ENCODE peak calls at places on chromosomes 2 and 18, in eight cellular contexts. E, X, F, P, O, B, N and V are unnamed samples.

GRCh38 chr18:23066504-23067039 is 68.7 kb upstream of the CABLES1 start:
- DNase-seq in E (no peak), X (no peak), F (no peak), P (no peak), O (no peak), B (no peak), N (no peak), V (no peak)

GRCh38 chr2:240565267-240566202 is 2.7 kb upstream of the RNPEPL1 start:
- DNase-seq in E (peak; percentile 81), X (peak; percentile 36), F (peak; percentile 92), P (peak; percentile 73), O (no peak), B (peak; percentile 67), N (peak; percentile 88), V (no peak)

GRCh38 chr2:111032721-111033532 is 87.8 kb upstream of the BCL2L11 start:
- DNase-seq in E (no peak), X (no peak), F (no peak), P (peak; percentile 65), O (no peak), B (peak; percentile 8), N (peak; percentile 26), V (no peak)

GRCh38 chr2:233354971-233355574 is 779 bp downstream of the DGKD start:
- DNase-seq in E (no peak), X (peak; percentile 64), F (peak; percentile 21), P (peak; percentile 28), O (peak; percentile 15), B (peak; percentile 24), N (no peak), V (no peak)

GRCh38 chr2:3041246-3041645 is 336.4 kb downstream of the EIPR1 start:
- DNase-seq in E (no peak), X (no peak), F (no peak), P (no peak), O (no peak), B (no peak), N (peak; percentile 61), V (no peak)

GRCh38 chr2:68248361-68248760 is 4.0 kb downstream of the PPP3R1 start:
- DNase-seq in E (no peak), X (no peak), F (no peak), P (no peak), O (no peak), B (no peak), N (no peak), V (no peak)

GRCh38 chr2:224038049-224038829 is 847 bp downstream of the SERPINE2 start:
- DNase-seq in E (peak; percentile 58), X (no peak), F (peak; percentile 57), P (peak; percentile 66), O (peak; percentile 34), B (peak; percentile 40), N (no peak), V (no peak)

GRCh38 chr18:5444269-5444668 is 99.5 kb downstream of the EPB41L3 start:
- DNase-seq in E (no peak), X (no peak), F (no peak), P (peak; percentile 37), O (no peak), B (peak; percentile 8), N (no peak), V (no peak)

GRCh38 chr18:44733069-44733753 is 52.5 kb downstream of the SETBP1 start:
- DNase-seq in E (no peak), X (no peak), F (peak; percentile 87), P (peak; percentile 95), O (peak; percentile 78), B (peak; percentile 42), N (no peak), V (peak; percentile 76)

GRCh38 chr18:24878289-24878688 is 417.9 kb downstream of the HRH4 start:
- DNase-seq in E (no peak), X (peak; percentile 27), F (peak; percentile 74), P (peak; percentile 39), O (peak; percentile 80), B (peak; percentile 74), N (no peak), V (peak; percentile 37)

GRCh38 chr2:98663521-98664090 is 55.2 kb downstream of the UNC50 start:
- DNase-seq in E (no peak), X (no peak), F (no peak), P (no peak), O (no peak), B (no peak), N (no peak), V (no peak)

GRCh38 chr2:10868465-10869314 is 43.0 kb upstream of the KCNF1 start:
- DNase-seq in E (peak; percentile 79), X (peak; percentile 75), F (peak; percentile 83), P (peak; percentile 26), O (no peak), B (no peak), N (no peak), V (no peak)

GRCh38 chr2:110852541-110853263 is 120.3 kb downstream of the ACOXL start:
- DNase-seq in E (no peak), X (no peak), F (no peak), P (no peak), O (no peak), B (no peak), N (no peak), V (no peak)

GRCh38 chr18:75204262-75204977 is 4.5 kb downstream of the PTGR3 start:
- DNase-seq in E (peak; percentile 67), X (peak; percentile 61), F (peak; percentile 29), P (peak; percentile 25), O (peak; percentile 62), B (no peak), N (no peak), V (no peak)
- H3K4me3 ChIP-seq in E (peak overlapping the region; percentile 87), X (peak overlapping the region; percentile 48), F (peak overlapping the region; percentile 40), P (peak overlapping the region; percentile 41), O (peak overlapping the region; percentile 14), B (peak overlapping the region; percentile 38), N (peak overlapping the region; percentile 67), V (peak overlapping the region; percentile 55)

DNA sequence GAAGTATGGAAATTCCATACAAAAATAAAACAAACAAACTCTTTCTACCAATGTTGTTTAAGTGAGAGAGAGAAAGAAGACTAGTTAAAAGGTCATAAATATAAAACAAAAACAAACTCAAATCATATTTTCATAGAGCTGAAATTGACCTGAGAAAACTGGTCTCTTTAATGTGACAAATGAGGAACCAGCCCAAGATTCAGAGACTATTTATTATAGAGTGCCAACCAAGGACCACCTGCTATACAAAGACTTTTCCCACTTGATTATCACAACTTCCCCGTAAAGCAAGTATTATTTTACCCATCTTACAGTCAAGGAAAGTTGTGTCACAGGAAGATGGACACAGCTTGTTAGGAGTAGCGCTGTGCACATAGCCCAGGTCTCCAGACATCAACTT is 13.3 kb downstream of the ANKRD44 start:
- DNase-seq in E (no peak), X (no peak), F (no peak), P (no peak), O (no peak), B (no peak), N (no peak), V (no peak)
- H3K4me3 ChIP-seq in E (no peak overlapping the region), X (no peak overlapping the region), F (no peak overlapping the region), P (no peak overlapping the region), O (no peak overlapping the region), B (no peak overlapping the region), N (no peak overlapping the region), V (no peak overlapping the region)

DNA sequence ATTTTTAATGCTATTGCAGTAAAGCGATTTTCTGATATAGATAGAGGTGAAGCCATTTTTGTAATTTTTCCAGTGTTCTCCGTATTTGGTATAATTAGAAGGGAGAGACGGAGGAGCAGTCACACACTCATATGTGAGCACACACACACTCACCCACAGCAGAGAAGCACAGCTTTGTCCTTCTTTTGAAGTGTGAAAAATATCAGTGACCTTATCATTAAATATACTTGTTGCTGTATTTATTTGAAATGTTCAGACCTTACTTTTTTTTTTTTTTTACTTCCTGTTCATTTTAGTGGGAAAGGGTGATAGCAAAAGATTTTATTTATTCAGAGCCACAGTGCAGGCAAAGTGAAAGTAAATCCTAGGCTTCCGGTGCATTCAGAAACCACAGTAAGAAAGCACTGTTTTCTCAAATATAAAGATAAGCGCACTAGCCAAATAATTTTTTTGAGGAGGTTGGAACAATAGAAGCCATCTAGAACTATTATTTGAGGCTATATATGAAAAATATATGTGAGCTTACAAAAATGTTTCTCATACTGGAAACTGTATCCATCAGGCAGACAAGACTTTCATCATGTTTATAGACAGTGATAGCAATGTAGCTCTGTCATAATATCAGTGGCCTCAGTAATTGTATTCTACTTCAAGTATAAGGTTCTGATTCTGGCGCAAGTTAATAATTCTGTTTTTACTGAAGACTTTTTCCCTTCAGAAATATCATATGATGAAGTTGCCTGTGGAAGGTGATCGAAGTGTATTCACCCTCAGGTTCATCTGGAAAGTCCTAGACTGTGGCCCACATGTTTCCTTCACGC is 37.2 kb downstream of the TSHZ1 start:
- DNase-seq in E (no peak), X (no peak), F (peak; percentile 73), P (peak; percentile 29), O (peak; percentile 83), B (peak; percentile 67), N (no peak), V (peak; percentile 10)
- H3K4me3 ChIP-seq in E (peak overlapping the region; percentile 63), X (peak overlapping the region; percentile 56), F (no peak overlapping the region), P (peak overlapping the region; percentile 50), O (peak overlapping the region; percentile 55), B (peak overlapping the region; percentile 49), N (peak overlapping the region; percentile 55), V (peak overlapping the region; percentile 38)

GRCh38 chr2:205687018-205687956 is 5.0 kb downstream of the NRP2 start:
- DNase-seq in E (no peak), X (no peak), F (peak; percentile 23), P (peak; percentile 71), O (no peak), B (no peak), N (no peak), V (no peak)
- H3K4me3 ChIP-seq in E (peak overlapping the region; percentile 64), X (peak overlapping the region; percentile 77), F (no peak overlapping the region), P (no peak overlapping the region), O (no peak overlapping the region), B (peak overlapping the region; percentile 58), N (peak overlapping the region; percentile 77), V (no peak overlapping the region)

GRCh38 chr2:73063472-73063871 is 8.0 kb downstream of the SFXN5 start:
- DNase-seq in E (no peak), X (no peak), F (no peak), P (no peak), O (no peak), B (no peak), N (no peak), V (no peak)
- H3K4me3 ChIP-seq in E (no peak overlapping the region), X (no peak overlapping the region), F (no peak overlapping the region), P (no peak overlapping the region), O (no peak overlapping the region), B (no peak overlapping the region), N (no peak overlapping the region), V (no peak overlapping the region)